ENCODE peak calls at places on chromosomes 11 and 22, in four cellular contexts. R is PC-3, X is trophoblast cell, F is mesenchymal stem cell. I is an unnamed sample.

GRCh38 chr11:17014321-17014773 is at the start of gene PLEKHA7:
- DNase-seq in X (peak; percentile 29), R (peak; percentile 7), F (no peak), I (no peak)

GRCh38 chr22:41668971-41669911 is 19.4 kb downstream of the SNU13 start:
- DNase-seq in F (peak; percentile 85), R (peak; percentile 59), X (peak; percentile 76), I (peak; percentile 73)

GRCh38 chr11:43907028-43907966 is 26.7 kb downstream of the ALKBH3 start:
- DNase-seq in F (no peak), X (no peak), R (no peak), I (no peak)

GRCh38 chr11:70705930-70706329 is 307.6 kb downstream of the CTTN start:
- DNase-seq in F (no peak), R (no peak), X (no peak), I (no peak)

GRCh38 chr22:25736378-25737011 is 5.5 kb upstream of the MYO18B start:
- DNase-seq in R (no peak), X (no peak), F (no peak), I (no peak)

GRCh38 chr22:20238567-20239062 is 29.5 kb downstream of the RTN4R start:
- DNase-seq in F (peak; percentile 9), R (peak; percentile 30), X (peak; percentile 49), I (no peak)

GRCh38 chr22:27099896-27100295 is 442.5 kb downstream of the MIAT start:
- DNase-seq in R (no peak), F (no peak), X (no peak), I (no peak)

GRCh38 chr11:17607572-17608570 is 60.8 kb downstream of the OTOG start:
- DNase-seq in R (no peak), F (no peak), X (no peak), I (no peak)

GRCh38 chr22:19962246-19962908 is 20.8 kb upstream of the TXNRD2 start:
- DNase-seq in X (peak; percentile 88), R (peak; percentile 84), F (peak; percentile 82), I (peak; percentile 59)

GRCh38 chr11:113242767-113243397 is 71.5 kb upstream of the TTC12 start:
- DNase-seq in R (no peak), X (no peak), F (peak; percentile 31), I (peak; percentile 63)

GRCh38 chr11:72741849-72742521 is 10.2 kb downstream of the ARAP1 start:
- DNase-seq in R (no peak), X (peak; percentile 47), F (peak; percentile 59), I (no peak)

GRCh38 chr11:56531856-56532255 is 11.2 kb downstream of the OR5M11 start:
- DNase-seq in F (no peak), R (peak; percentile 13), X (no peak), I (no peak)

GRCh38 chr11:56533054-56533740 is 9.9 kb downstream of the OR5M11 start:
- DNase-seq in X (no peak), F (no peak), R (peak; percentile 28), I (no peak)
- H3K9ac ChIP-seq in X (no peak overlapping the region), F (no peak overlapping the region), R (no peak overlapping the region), I (no peak overlapping the region)

DNA sequence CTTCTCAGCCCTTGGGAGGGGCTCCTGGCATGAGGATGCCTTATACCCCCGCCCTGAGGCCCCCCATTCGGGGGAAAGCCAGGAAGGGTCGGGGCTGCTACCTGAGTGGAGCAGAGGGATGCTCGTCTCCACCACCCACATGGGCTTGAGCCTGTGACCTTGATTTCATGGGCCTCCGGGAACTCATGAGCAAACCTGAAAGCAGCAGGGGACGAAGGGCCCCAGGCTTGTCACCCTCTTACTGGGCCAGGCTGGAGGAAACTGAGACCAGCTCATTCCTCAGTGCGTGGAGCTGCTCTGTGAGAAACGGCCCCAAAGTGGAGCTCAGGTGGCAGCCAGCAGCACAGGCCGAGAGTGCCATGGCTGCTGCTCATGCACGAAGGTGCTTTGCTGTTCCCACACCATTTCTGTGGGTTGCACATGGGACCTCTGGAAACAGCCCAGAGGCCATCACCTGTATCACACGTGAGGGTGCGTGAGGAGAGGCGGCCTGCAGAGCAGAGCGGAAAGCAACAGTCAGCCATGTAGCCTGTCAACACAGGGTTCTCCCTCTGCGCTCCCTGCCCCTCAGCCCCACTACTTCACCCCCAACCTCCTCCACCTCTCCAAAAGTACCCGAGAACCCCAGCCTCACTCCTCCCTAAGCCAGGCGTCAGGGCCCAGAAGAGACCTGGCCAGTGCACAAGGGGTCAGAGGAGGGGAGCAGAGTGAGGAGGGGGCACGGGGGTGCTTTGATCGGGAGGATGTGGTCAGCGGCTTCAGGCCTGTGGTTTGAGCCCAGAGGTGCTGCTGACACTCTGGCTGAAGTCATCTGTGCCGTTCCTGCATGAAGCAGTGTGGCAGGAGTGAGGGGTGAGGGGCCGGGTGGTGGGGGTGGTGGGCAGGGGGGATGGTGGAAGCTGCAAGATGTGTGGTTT is 14.2 kb upstream of the IL2RB start:
- DNase-seq in F (no peak), R (no peak), X (no peak), I (no peak)
- H2AFZ ChIP-seq in F (no peak overlapping the region), R (no peak overlapping the region), X (no peak overlapping the region), I (no peak overlapping the region)

GRCh38 chr11:12725047-12725862 is 51.0 kb downstream of the TEAD1 start:
- DNase-seq in X (no peak), R (peak; percentile 42), F (peak; percentile 68), I (no peak)
- H3K9ac ChIP-seq in X (no peak overlapping the region), R (peak overlapping the region; percentile 74), F (no peak overlapping the region), I (peak overlapping the region; percentile 54)

GRCh38 chr22:31637938-31638618 is 23.9 kb downstream of the PISD start:
- DNase-seq in F (peak; percentile 51), R (no peak), X (peak; percentile 61), I (no peak)
- H2AFZ ChIP-seq in F (no peak overlapping the region), R (no peak overlapping the region), X (no peak overlapping the region), I (no peak overlapping the region)